ENCODE peak calls at places on chromosomes 2 and 18, in eight cellular contexts. J is A549, H is kidney, M is left lung, O is esophagus squamous epithelium, E is OCI-LY7, Y is endodermal cell, Q is osteoblast. R is an unnamed sample.

GRCh38 chr2:11896386-11896785 is 150.0 kb downstream of the LPIN1 start:
- DNase-seq in J (no peak), H (no peak), M (no peak), O (no peak), E (no peak), Y (peak; percentile 74), Q (no peak), R (no peak)

GRCh38 chr2:2569306-2569705 is 238.2 kb upstream of the MYT1L start:
- DNase-seq in J (no peak), H (no peak), M (peak; percentile 41), O (no peak), E (no peak), Y (peak; percentile 19), Q (no peak), R (no peak)

GRCh38 chr18:7325126-7325430 is 94.2 kb downstream of the LRRC30 start:
- DNase-seq in J (no peak), H (no peak), M (no peak), O (no peak), E (no peak), Y (no peak), Q (no peak), R (no peak)

GRCh38 chr2:141058552-141058951 is 1072.3 kb downstream of the LRP1B start:
- DNase-seq in J (no peak), H (no peak), M (no peak), O (no peak), E (no peak), Y (no peak), Q (no peak), R (no peak)

GRCh38 chr2:67489396-67489795 is 92.3 kb downstream of the ETAA1 start:
- DNase-seq in J (no peak), H (no peak), M (no peak), O (no peak), E (no peak), Y (no peak), Q (no peak), R (no peak)

GRCh38 chr2:219284501-219285347 is 5.6 kb downstream of the DNAJB2 start:
- DNase-seq in J (no peak), H (no peak), M (no peak), O (no peak), E (no peak), Y (no peak), Q (peak; percentile 41), R (no peak)

GRCh38 chr2:100394111-100394641 is 23.3 kb downstream of the CHST10 start:
- DNase-seq in J (no peak), H (no peak), M (no peak), O (no peak), E (peak; percentile 78), Y (no peak), Q (peak; percentile 73), R (no peak)

GRCh38 chr18:75282746-75283145 is 72.1 kb downstream of the TSHZ1 start:
- DNase-seq in J (no peak), H (no peak), M (no peak), O (no peak), E (no peak), Y (no peak), Q (no peak), R (no peak)

GRCh38 chr2:46101557-46102220 is 195.5 kb upstream of the EPAS1 start:
- DNase-seq in J (no peak), H (no peak), M (no peak), O (no peak), E (no peak), Y (no peak), Q (no peak), R (no peak)

GRCh38 chr2:36572054-36572751 is 25.8 kb downstream of the FEZ2 start:
- DNase-seq in J (no peak), H (no peak), M (no peak), O (no peak), E (no peak), Y (no peak), Q (no peak), R (no peak)

GRCh38 chr2:104078431-104079157 is 775.3 kb upstream of the POU3F3 start:
- DNase-seq in J (no peak), H (no peak), M (peak; percentile 55), O (no peak), E (peak; percentile 83), Y (peak; percentile 68), Q (no peak), R (no peak)

DNA sequence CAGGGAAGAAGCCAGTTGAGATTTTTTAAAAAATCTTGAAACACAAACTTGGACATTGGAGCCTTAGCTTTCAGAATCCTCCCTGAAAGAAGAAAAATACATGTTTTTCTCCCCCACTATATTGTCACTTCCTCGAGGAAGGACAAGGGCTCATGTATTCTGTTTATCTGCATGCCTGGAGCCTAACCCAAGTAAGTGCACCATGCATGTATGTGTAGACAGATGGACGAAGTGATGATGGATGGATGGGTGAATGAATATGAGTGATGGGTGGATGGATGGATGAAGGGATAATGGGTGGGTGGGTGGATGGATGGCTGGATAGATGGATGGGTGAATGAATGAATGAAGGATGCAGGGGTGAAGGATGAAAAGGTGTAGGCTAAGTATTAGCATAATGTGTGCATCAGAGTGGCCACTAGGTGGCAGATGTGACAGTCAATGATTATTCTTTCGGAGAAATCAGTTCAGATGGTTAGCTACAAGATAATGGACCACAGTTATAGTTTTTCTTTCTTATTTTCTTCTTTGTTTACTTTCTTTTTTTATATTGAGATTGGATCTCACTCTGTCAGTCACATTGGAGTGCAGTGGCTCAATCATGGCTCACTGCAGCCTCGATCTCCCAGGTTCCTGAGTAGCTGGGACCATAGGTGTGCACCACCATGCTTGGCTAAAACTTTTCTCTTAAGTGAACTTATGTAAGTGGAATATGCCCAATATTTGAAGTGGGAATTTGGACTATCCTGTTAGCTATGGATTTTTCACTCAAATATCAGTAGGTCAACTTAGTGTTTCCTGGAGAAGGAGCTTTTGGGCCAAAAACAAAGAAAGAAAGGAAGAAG is 18.5 kb upstream of the CCDC93 start:
- DNase-seq in J (peak; percentile 29), H (no peak), M (no peak), O (no peak), E (peak; percentile 69), Y (peak; percentile 71), Q (peak; percentile 26), R (peak; percentile 70)
- TF ChIP-seq CTCF in J (peak; percentile 71), H (peak; percentile 69), M (peak; percentile 78), O (peak; percentile 56), E (peak; percentile 94), Y (peak; percentile 87), Q (peak; percentile 76), R (peak; percentile 74)

DNA sequence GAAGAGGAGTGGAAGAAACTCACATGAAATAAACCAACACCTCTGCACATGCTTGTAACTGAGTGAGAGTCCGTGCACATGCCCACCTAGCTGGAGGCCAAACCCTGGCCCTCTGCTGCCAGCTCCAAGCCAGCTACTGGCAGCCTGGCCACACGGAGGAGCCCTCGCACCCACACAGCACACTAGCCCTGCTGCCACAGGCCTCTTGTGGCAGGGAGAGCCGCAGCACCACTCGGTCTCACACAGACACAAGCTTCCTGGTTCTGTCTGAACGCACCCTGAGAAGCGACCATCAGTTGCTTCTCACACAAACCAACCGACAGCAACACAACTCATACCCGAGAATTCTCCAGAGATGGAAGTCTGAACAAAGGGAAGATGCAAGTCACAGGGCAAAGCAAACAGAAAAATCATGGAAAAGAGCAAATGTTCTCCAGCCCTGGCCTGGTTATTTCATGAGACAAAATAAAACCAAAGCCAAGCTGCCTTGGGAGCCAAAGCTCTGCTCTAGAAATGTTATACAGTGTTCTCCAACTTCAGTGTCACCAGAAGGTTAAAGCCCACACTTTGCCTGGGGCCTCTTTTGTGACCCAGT is 65.1 kb downstream of the FBXO15 start:
- DNase-seq in J (peak; percentile 60), H (no peak), M (peak; percentile 77), O (no peak), E (peak; percentile 77), Y (peak; percentile 92), Q (peak; percentile 89), R (peak; percentile 84)
- TF ChIP-seq CTCF in J (peak; percentile 39), H (peak; percentile 45), M (no peak), O (peak; percentile 16), E (peak; percentile 63), Y (peak; percentile 85), Q (peak; percentile 66), R (peak; percentile 69)

GRCh38 chr2:30807249-30807648 is at the start of gene CAPN13:
- DNase-seq in J (no peak), H (no peak), M (peak; percentile 45), O (no peak), E (no peak), Y (peak; percentile 91), Q (no peak), R (no peak)
- TF ChIP-seq CTCF in J (no peak), H (no peak), M (no peak), O (no peak), E (no peak), Y (peak; percentile 62), Q (no peak), R (no peak)

GRCh38 chr18:11514267-11514666 is 95.1 kb upstream of the SLC35G4 start:
- DNase-seq in J (no peak), H (no peak), M (no peak), O (no peak), E (no peak), Y (no peak), Q (no peak), R (no peak)

GRCh38 chr18:11516988-11517630 is 92.3 kb upstream of the SLC35G4 start:
- DNase-seq in J (no peak), H (no peak), M (no peak), O (no peak), E (no peak), Y (no peak), Q (no peak), R (no peak)

GRCh38 chr18:11511434-11512095 is 97.8 kb upstream of the SLC35G4 start:
- DNase-seq in J (no peak), H (no peak), M (no peak), O (no peak), E (peak; percentile 76), Y (no peak), Q (no peak), R (no peak)

GRCh38 chr18:11506871-11507270 is 102.5 kb upstream of the SLC35G4 start:
- DNase-seq in J (no peak), H (no peak), M (no peak), O (no peak), E (no peak), Y (no peak), Q (no peak), R (no peak)

GRCh38 chr18:11512096-11513030 is 97.0 kb upstream of the SLC35G4 start:
- DNase-seq in J (peak; percentile 11), H (no peak), M (no peak), O (no peak), E (peak; percentile 54), Y (no peak), Q (no peak), R (no peak)
- TF ChIP-seq CTCF in J (peak; percentile 60), H (peak; percentile 51), M (no peak), O (no peak), E (peak; percentile 62), Y (peak; percentile 46), Q (peak; percentile 45), R (no peak)

GRCh38 chr18:6257950-6258349 is 156.8 kb downstream of the L3MBTL4 start:
- DNase-seq in J (no peak), H (no peak), M (no peak), O (no peak), E (no peak), Y (peak; percentile 70), Q (no peak), R (no peak)
- TF ChIP-seq CTCF in J (no peak), H (no peak), M (no peak), O (no peak), E (no peak), Y (peak; percentile 71), Q (no peak), R (no peak)